ENCODE peak calls at places on chromosomes 16 and 17, in six cellular contexts. One of them, this sample, is unnamed.
A peak's percentile ranks its signal among the peaks of the same experiment; 100 is the strongest.

GRCh38 chr17:49997256-49997735 is 2.3 kb upstream of the DLX3 start:
- DNase-seq in IMR-90: no peak
- DNase-seq in omental fat pad: no peak
- DNase-seq in upper lobe of right lung: no peak
- DNase-seq in fibroblast of mammary gland: no peak
- DNase-seq in HCT116: no peak
- DNase-seq in this sample: peak; percentile 42

GRCh38 chr16:1278456-1278855 is 22.6 kb downstream of the TPSD1 start:
- DNase-seq in IMR-90: no peak
- DNase-seq in omental fat pad: no peak
- DNase-seq in upper lobe of right lung: no peak
- DNase-seq in fibroblast of mammary gland: no peak
- DNase-seq in HCT116: no peak
- DNase-seq in this sample: no peak

GRCh38 chr17:40582328-40582901 is 17.1 kb upstream of the CCR7 start:
- DNase-seq in IMR-90: no peak
- DNase-seq in omental fat pad: no peak
- DNase-seq in upper lobe of right lung: peak; percentile 73
- DNase-seq in fibroblast of mammary gland: no peak
- DNase-seq in HCT116: no peak
- DNase-seq in this sample: peak; percentile 94

GRCh38 chr16:55249361-55249760 is 74.6 kb upstream of the IRX6 start:
- DNase-seq in IMR-90: no peak
- DNase-seq in omental fat pad: no peak
- DNase-seq in upper lobe of right lung: no peak
- DNase-seq in fibroblast of mammary gland: no peak
- DNase-seq in HCT116: no peak
- DNase-seq in this sample: no peak

GRCh38 chr17:80826346-80826954 is 165.2 kb upstream of the CHMP6 start:
- DNase-seq in IMR-90: no peak
- DNase-seq in omental fat pad: no peak
- DNase-seq in upper lobe of right lung: peak; percentile 55
- DNase-seq in fibroblast of mammary gland: no peak
- DNase-seq in HCT116: no peak
- DNase-seq in this sample: no peak

GRCh38 chr16:75420987-75421819 is 12.1 kb downstream of the CFDP1 start:
- DNase-seq in IMR-90: peak; percentile 45
- DNase-seq in omental fat pad: peak; percentile 41
- DNase-seq in upper lobe of right lung: peak; percentile 87
- DNase-seq in fibroblast of mammary gland: peak; percentile 80
- DNase-seq in HCT116: no peak
- DNase-seq in this sample: peak; percentile 55

GRCh38 chr17:33871720-33872535 is 383.2 kb upstream of the CCL2 start:
- DNase-seq in IMR-90: no peak
- DNase-seq in omental fat pad: no peak
- DNase-seq in upper lobe of right lung: no peak
- DNase-seq in fibroblast of mammary gland: peak; percentile 23
- DNase-seq in HCT116: no peak
- DNase-seq in this sample: no peak

GRCh38 chr17:39080416-39081179 is 70.8 kb downstream of the PLXDC1 start:
- DNase-seq in IMR-90: peak; percentile 52
- DNase-seq in omental fat pad: no peak
- DNase-seq in upper lobe of right lung: no peak
- DNase-seq in fibroblast of mammary gland: peak; percentile 84
- DNase-seq in HCT116: no peak
- DNase-seq in this sample: peak; percentile 33

GRCh38 chr16:946048-946395 is 24.8 kb downstream of the LMF1 start:
- DNase-seq in IMR-90: peak; percentile 15
- DNase-seq in omental fat pad: no peak
- DNase-seq in upper lobe of right lung: no peak
- DNase-seq in fibroblast of mammary gland: no peak
- DNase-seq in HCT116: no peak
- DNase-seq in this sample: no peak

GRCh38 chr17:57084802-57085447 is at the start of gene AKAP1:
- DNase-seq in IMR-90: peak; percentile 90
- DNase-seq in omental fat pad: peak; percentile 80
- DNase-seq in upper lobe of right lung: peak; percentile 99
- DNase-seq in fibroblast of mammary gland: peak; percentile 88
- DNase-seq in HCT116: peak; percentile 91
- DNase-seq in this sample: peak; percentile 94
- TF ChIP-seq CTCF in IMR-90: peak; percentile 40
- TF ChIP-seq CTCF in omental fat pad: no peak
- TF ChIP-seq CTCF in upper lobe of right lung: peak; percentile 12
- TF ChIP-seq CTCF in fibroblast of mammary gland: no peak
- TF ChIP-seq CTCF in HCT116: peak; percentile 22
- TF ChIP-seq CTCF in this sample: no peak

GRCh38 chr17:21059761-21060160 is 16.9 kb upstream of the USP22 start:
- DNase-seq in IMR-90: no peak
- DNase-seq in omental fat pad: no peak
- DNase-seq in upper lobe of right lung: no peak
- DNase-seq in fibroblast of mammary gland: no peak
- DNase-seq in HCT116: no peak
- DNase-seq in this sample: no peak

GRCh38 chr17:21061158-21061835 is 18.5 kb upstream of the USP22 start:
- DNase-seq in IMR-90: no peak
- DNase-seq in omental fat pad: no peak
- DNase-seq in upper lobe of right lung: no peak
- DNase-seq in fibroblast of mammary gland: no peak
- DNase-seq in HCT116: no peak
- DNase-seq in this sample: no peak

GRCh38 chr17:21066394-21066793 is 23.6 kb upstream of the USP22 start:
- DNase-seq in IMR-90: no peak
- DNase-seq in omental fat pad: no peak
- DNase-seq in upper lobe of right lung: no peak
- DNase-seq in fibroblast of mammary gland: peak; percentile 19
- DNase-seq in HCT116: no peak
- DNase-seq in this sample: no peak

GRCh38 chr17:21061971-21062526 is 19.2 kb upstream of the USP22 start:
- DNase-seq in IMR-90: no peak
- DNase-seq in omental fat pad: no peak
- DNase-seq in upper lobe of right lung: no peak
- DNase-seq in fibroblast of mammary gland: no peak
- DNase-seq in HCT116: no peak
- DNase-seq in this sample: no peak
- TF ChIP-seq CTCF in IMR-90: no peak
- TF ChIP-seq CTCF in omental fat pad: no peak
- TF ChIP-seq CTCF in upper lobe of right lung: no peak
- TF ChIP-seq CTCF in fibroblast of mammary gland: no peak
- TF ChIP-seq CTCF in HCT116: no peak
- TF ChIP-seq CTCF in this sample: no peak

DNA sequence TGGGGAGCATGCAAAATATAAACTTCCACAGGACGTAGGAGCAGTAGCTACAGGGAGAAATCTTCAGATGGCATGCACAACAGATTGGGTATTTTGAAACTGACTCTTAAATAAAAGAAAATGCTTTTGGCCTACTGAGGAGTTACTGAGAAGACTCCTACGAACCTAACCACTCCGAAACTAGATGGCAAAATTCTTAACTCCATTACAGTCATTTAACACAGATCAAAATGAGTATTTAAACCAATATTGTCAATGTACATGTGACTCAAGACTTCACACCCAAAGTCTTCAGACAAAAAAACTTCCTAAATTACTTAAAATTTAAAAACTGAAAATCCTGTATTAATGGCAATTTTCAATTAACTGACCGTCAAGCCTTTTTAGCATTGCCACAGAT is 8.4 kb upstream of the TERB1 start:
- DNase-seq in IMR-90: no peak
- DNase-seq in omental fat pad: no peak
- DNase-seq in upper lobe of right lung: no peak
- DNase-seq in fibroblast of mammary gland: no peak
- DNase-seq in HCT116: no peak
- DNase-seq in this sample: no peak
- TF ChIP-seq CTCF in IMR-90: no peak
- TF ChIP-seq CTCF in omental fat pad: no peak
- TF ChIP-seq CTCF in upper lobe of right lung: no peak
- TF ChIP-seq CTCF in fibroblast of mammary gland: no peak
- TF ChIP-seq CTCF in HCT116: no peak
- TF ChIP-seq CTCF in this sample: no peak

GRCh38 chr17:2028737-2029136 is 1.2 kb upstream of the DPH1 start:
- DNase-seq in IMR-90: no peak
- DNase-seq in omental fat pad: no peak
- DNase-seq in upper lobe of right lung: no peak
- DNase-seq in fibroblast of mammary gland: no peak
- DNase-seq in HCT116: no peak
- DNase-seq in this sample: no peak
- TF ChIP-seq CTCF in IMR-90: no peak
- TF ChIP-seq CTCF in omental fat pad: no peak
- TF ChIP-seq CTCF in upper lobe of right lung: no peak
- TF ChIP-seq CTCF in fibroblast of mammary gland: no peak
- TF ChIP-seq CTCF in HCT116: no peak
- TF ChIP-seq CTCF in this sample: no peak

GRCh38 chr17:21058098-21058893 is 15.5 kb upstream of the USP22 start:
- DNase-seq in IMR-90: peak; percentile 45
- DNase-seq in omental fat pad: no peak
- DNase-seq in upper lobe of right lung: no peak
- DNase-seq in fibroblast of mammary gland: peak; percentile 70
- DNase-seq in HCT116: no peak
- DNase-seq in this sample: peak; percentile 39
- TF ChIP-seq CTCF in IMR-90: peak; percentile 27
- TF ChIP-seq CTCF in omental fat pad: no peak
- TF ChIP-seq CTCF in upper lobe of right lung: no peak
- TF ChIP-seq CTCF in fibroblast of mammary gland: peak; percentile 34
- TF ChIP-seq CTCF in HCT116: no peak
- TF ChIP-seq CTCF in this sample: no peak

GRCh38 chr16:71461686-71462648 is at the start of gene ZNF23:
- DNase-seq in IMR-90: peak; percentile 74
- DNase-seq in omental fat pad: peak; percentile 60
- DNase-seq in upper lobe of right lung: peak; percentile 94
- DNase-seq in fibroblast of mammary gland: peak; percentile 74
- DNase-seq in HCT116: peak; percentile 57
- DNase-seq in this sample: peak; percentile 68
- TF ChIP-seq CTCF in IMR-90: no peak
- TF ChIP-seq CTCF in omental fat pad: no peak
- TF ChIP-seq CTCF in upper lobe of right lung: no peak
- TF ChIP-seq CTCF in fibroblast of mammary gland: no peak
- TF ChIP-seq CTCF in HCT116: no peak
- TF ChIP-seq CTCF in this sample: peak; percentile 4

DNA sequence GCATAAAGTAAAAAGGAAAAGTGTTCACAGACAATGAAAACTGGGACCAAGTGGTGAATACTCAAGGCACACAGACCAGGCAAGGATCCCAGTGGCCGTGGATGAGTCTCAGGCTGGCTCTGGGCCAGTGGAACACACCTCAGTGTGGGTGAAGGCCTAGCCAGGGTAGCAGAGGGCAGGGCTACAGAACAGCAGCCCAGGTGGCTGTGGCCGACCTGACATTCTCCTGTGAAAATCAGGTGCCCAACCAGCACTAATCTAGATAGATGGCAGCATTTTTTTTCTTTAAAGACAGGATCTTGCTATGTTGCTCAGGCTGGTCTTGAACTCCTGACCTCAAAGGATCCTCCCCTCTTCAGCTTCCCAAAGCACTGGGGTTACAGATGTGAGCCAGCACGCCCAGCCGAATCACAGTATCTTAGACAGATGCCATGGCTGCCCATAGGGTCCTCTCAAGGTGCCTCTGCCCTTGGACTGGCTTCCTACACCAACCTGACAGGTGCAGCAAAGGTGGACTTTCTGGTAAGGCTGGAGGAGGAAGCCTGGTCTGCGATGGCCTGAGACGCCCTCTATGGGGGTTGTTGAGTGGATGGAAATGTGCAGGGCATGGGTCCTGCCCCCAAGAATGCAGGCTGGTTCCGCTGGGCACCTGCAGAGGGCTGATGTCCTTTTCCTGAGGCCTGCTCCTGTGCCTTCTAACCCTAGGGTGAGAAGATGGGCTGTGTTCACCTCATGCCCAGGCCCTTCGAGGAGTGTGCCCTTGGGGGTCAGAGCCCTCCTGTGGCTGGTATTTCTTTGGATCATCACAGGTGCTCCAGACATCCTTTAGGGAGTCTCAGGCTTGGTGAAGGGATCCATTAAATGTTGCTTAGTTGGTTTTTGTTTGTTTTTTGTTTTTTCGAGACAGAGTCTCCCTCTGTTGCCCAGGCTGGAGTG is 3.8 kb upstream of the P4HB start:
- DNase-seq in IMR-90: no peak
- DNase-seq in omental fat pad: no peak
- DNase-seq in upper lobe of right lung: no peak
- DNase-seq in fibroblast of mammary gland: no peak
- DNase-seq in HCT116: no peak
- DNase-seq in this sample: no peak
- TF ChIP-seq CTCF in IMR-90: no peak
- TF ChIP-seq CTCF in omental fat pad: no peak
- TF ChIP-seq CTCF in upper lobe of right lung: no peak
- TF ChIP-seq CTCF in fibroblast of mammary gland: no peak
- TF ChIP-seq CTCF in HCT116: peak; percentile 33
- TF ChIP-seq CTCF in this sample: peak; percentile 11

DNA sequence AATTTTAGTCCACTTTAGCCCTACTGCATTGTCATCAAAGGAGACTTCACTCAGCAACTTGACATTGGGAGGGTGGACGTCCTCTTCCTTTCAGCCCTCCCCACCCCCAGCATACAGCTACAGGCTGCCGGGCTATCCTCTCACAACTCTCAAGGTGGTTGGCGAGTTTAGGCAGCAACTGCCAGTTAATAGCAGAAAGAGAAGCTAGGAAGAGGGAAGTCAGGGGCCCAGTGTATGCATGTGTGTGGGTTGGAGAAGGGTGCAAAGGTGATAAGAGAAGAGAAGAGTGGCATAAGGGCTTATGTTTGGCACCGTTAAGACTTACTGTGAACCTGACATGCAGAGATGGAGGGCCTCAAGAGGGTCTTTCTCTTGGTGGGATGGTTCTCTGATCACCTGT is 31.8 kb downstream of the CCL4 start:
- DNase-seq in IMR-90: no peak
- DNase-seq in omental fat pad: no peak
- DNase-seq in upper lobe of right lung: no peak
- DNase-seq in fibroblast of mammary gland: no peak
- DNase-seq in HCT116: no peak
- DNase-seq in this sample: no peak
- TF ChIP-seq CTCF in IMR-90: no peak
- TF ChIP-seq CTCF in omental fat pad: no peak
- TF ChIP-seq CTCF in upper lobe of right lung: no peak
- TF ChIP-seq CTCF in fibroblast of mammary gland: no peak
- TF ChIP-seq CTCF in HCT116: no peak
- TF ChIP-seq CTCF in this sample: no peak

This sample was measured in MCF 10A.